ENCODE peak calls at places on chromosome 20, in five cellular contexts. One of them, this sample, is unnamed.

GRCh38 chr20:25191689-25192088 is 3.8 kb upstream of the ENTPD6 start:
- DNase-seq in upper lobe of right lung: no peak
- DNase-seq in CD8-positive, alpha-beta T cell: no peak
- DNase-seq in MM.1S: no peak
- DNase-seq in adrenal gland: peak; percentile 57
- DNase-seq in this sample: no peak

GRCh38 chr20:58714340-58714922 is 21.8 kb downstream of the NPEPL1 start:
- DNase-seq in CD8-positive, alpha-beta T cell: no peak
- DNase-seq in adrenal gland: peak; percentile 11
- DNase-seq in MM.1S: no peak
- DNase-seq in upper lobe of right lung: peak; percentile 56
- DNase-seq in this sample: no peak

GRCh38 chr20:12276011-12276673 is 358.4 kb downstream of the BTBD3 start:
- DNase-seq in adrenal gland: no peak
- DNase-seq in CD8-positive, alpha-beta T cell: no peak
- DNase-seq in upper lobe of right lung: no peak
- DNase-seq in MM.1S: peak; percentile 68
- DNase-seq in this sample: no peak

GRCh38 chr20:19903168-19903676 is 113.9 kb upstream of the NAA20 start:
- DNase-seq in MM.1S: peak; percentile 75
- DNase-seq in adrenal gland: no peak
- DNase-seq in CD8-positive, alpha-beta T cell: no peak
- DNase-seq in upper lobe of right lung: no peak
- DNase-seq in this sample: peak; percentile 44

GRCh38 chr20:36307412-36308317 is 1.5 kb downstream of the DLGAP4 start:
- DNase-seq in upper lobe of right lung: peak; percentile 50
- DNase-seq in CD8-positive, alpha-beta T cell: no peak
- DNase-seq in MM.1S: no peak
- DNase-seq in adrenal gland: no peak
- DNase-seq in this sample: peak; percentile 16

GRCh38 chr20:1328680-1329330 is at the start of gene SDCBP2:
- DNase-seq in adrenal gland: no peak
- DNase-seq in MM.1S: no peak
- DNase-seq in CD8-positive, alpha-beta T cell: no peak
- DNase-seq in upper lobe of right lung: peak; percentile 77
- DNase-seq in this sample: peak; percentile 89

GRCh38 chr20:17617868-17618672 is 48.2 kb downstream of the DSTN start:
- DNase-seq in CD8-positive, alpha-beta T cell: no peak
- DNase-seq in MM.1S: no peak
- DNase-seq in adrenal gland: peak; percentile 12
- DNase-seq in upper lobe of right lung: peak; percentile 76
- DNase-seq in this sample: peak; percentile 83

GRCh38 chr20:20904171-20904831 is 191.9 kb upstream of the RALGAPA2 start:
- DNase-seq in adrenal gland: no peak
- DNase-seq in upper lobe of right lung: no peak
- DNase-seq in CD8-positive, alpha-beta T cell: no peak
- DNase-seq in MM.1S: no peak
- DNase-seq in this sample: no peak

GRCh38 chr20:20741067-20742045 is 28.9 kb upstream of the RALGAPA2 start:
- DNase-seq in adrenal gland: no peak
- DNase-seq in upper lobe of right lung: no peak
- DNase-seq in CD8-positive, alpha-beta T cell: no peak
- DNase-seq in MM.1S: no peak
- DNase-seq in this sample: peak; percentile 56

GRCh38 chr20:10137032-10137431 is 81.6 kb upstream of the SNAP25 start:
- DNase-seq in MM.1S: no peak
- DNase-seq in upper lobe of right lung: no peak
- DNase-seq in adrenal gland: no peak
- DNase-seq in CD8-positive, alpha-beta T cell: no peak
- DNase-seq in this sample: no peak

GRCh38 chr20:37564388-37565133 is 36.9 kb upstream of the BLCAP start:
- DNase-seq in CD8-positive, alpha-beta T cell: no peak
- DNase-seq in MM.1S: peak; percentile 24
- DNase-seq in upper lobe of right lung: peak; percentile 72
- DNase-seq in adrenal gland: peak; percentile 47
- DNase-seq in this sample: peak; percentile 60

GRCh38 chr20:25077610-25078169 is 4.3 kb downstream of the VSX1 start:
- DNase-seq in adrenal gland: no peak
- DNase-seq in upper lobe of right lung: peak; percentile 86
- DNase-seq in MM.1S: no peak
- DNase-seq in CD8-positive, alpha-beta T cell: no peak
- DNase-seq in this sample: peak; percentile 49

GRCh38 chr20:25272223-25273000 is 24.5 kb downstream of the PYGB start:
- DNase-seq in MM.1S: no peak
- DNase-seq in CD8-positive, alpha-beta T cell: no peak
- DNase-seq in upper lobe of right lung: peak; percentile 36
- DNase-seq in adrenal gland: no peak
- DNase-seq in this sample: peak; percentile 9

GRCh38 chr20:10857362-10858070 is 183.7 kb upstream of the JAG1 start:
- DNase-seq in CD8-positive, alpha-beta T cell: no peak
- DNase-seq in adrenal gland: peak; percentile 25
- DNase-seq in upper lobe of right lung: no peak
- DNase-seq in MM.1S: no peak
- DNase-seq in this sample: no peak

GRCh38 chr20:44537993-44538392 is 16.1 kb upstream of the SERINC3 start:
- DNase-seq in upper lobe of right lung: no peak
- DNase-seq in MM.1S: no peak
- DNase-seq in CD8-positive, alpha-beta T cell: no peak
- DNase-seq in adrenal gland: no peak
- DNase-seq in this sample: no peak

GRCh38 chr20:41185013-41185757 is 47.8 kb downstream of the PLCG1 start:
- DNase-seq in CD8-positive, alpha-beta T cell: no peak
- DNase-seq in adrenal gland: no peak
- DNase-seq in MM.1S: no peak
- DNase-seq in upper lobe of right lung: no peak
- DNase-seq in this sample: peak; percentile 23

GRCh38 chr20:41049451-41049850 is 20.8 kb downstream of the TOP1 start:
- DNase-seq in MM.1S: no peak
- DNase-seq in upper lobe of right lung: no peak
- DNase-seq in adrenal gland: no peak
- DNase-seq in CD8-positive, alpha-beta T cell: no peak
- DNase-seq in this sample: no peak

GRCh38 chr20:62198931-62199330 is 16.1 kb downstream of the MTG2 start:
- DNase-seq in upper lobe of right lung: no peak
- DNase-seq in MM.1S: no peak
- DNase-seq in adrenal gland: no peak
- DNase-seq in CD8-positive, alpha-beta T cell: no peak
- DNase-seq in this sample: no peak

GRCh38 chr20:62704341-62704948 is 4.2 kb upstream of the NTSR1 start:
- DNase-seq in MM.1S: no peak
- DNase-seq in upper lobe of right lung: peak; percentile 77
- DNase-seq in adrenal gland: peak; percentile 84
- DNase-seq in CD8-positive, alpha-beta T cell: no peak
- DNase-seq in this sample: peak; percentile 88

GRCh38 chr20:16434087-16434664 is 139.1 kb downstream of the KIF16B start:
- DNase-seq in CD8-positive, alpha-beta T cell: no peak
- DNase-seq in upper lobe of right lung: peak; percentile 59
- DNase-seq in MM.1S: peak; percentile 57
- DNase-seq in adrenal gland: peak; percentile 29
- DNase-seq in this sample: peak; percentile 38

GRCh38 chr20:20233041-20233514 is 134.8 kb upstream of the INSM1 start:
- DNase-seq in CD8-positive, alpha-beta T cell: no peak
- DNase-seq in MM.1S: peak; percentile 95
- DNase-seq in adrenal gland: peak; percentile 21
- DNase-seq in upper lobe of right lung: no peak
- DNase-seq in this sample: no peak

GRCh38 chr20:54044156-54044555 is 26.2 kb downstream of the BCAS1 start:
- DNase-seq in adrenal gland: no peak
- DNase-seq in upper lobe of right lung: no peak
- DNase-seq in CD8-positive, alpha-beta T cell: no peak
- DNase-seq in MM.1S: no peak
- DNase-seq in this sample: no peak

GRCh38 chr20:55291251-55291650 is 714.1 kb downstream of the CBLN4 start:
- DNase-seq in MM.1S: no peak
- DNase-seq in upper lobe of right lung: no peak
- DNase-seq in adrenal gland: no peak
- DNase-seq in CD8-positive, alpha-beta T cell: no peak
- DNase-seq in this sample: no peak

GRCh38 chr20:44696315-44696714 is 18.9 kb upstream of the CCN5 start:
- DNase-seq in MM.1S: no peak
- DNase-seq in adrenal gland: no peak
- DNase-seq in upper lobe of right lung: no peak
- DNase-seq in CD8-positive, alpha-beta T cell: no peak
- DNase-seq in this sample: no peak

GRCh38 chr20:62927128-62927705 is 912 bp upstream of the DIDO1 start:
- DNase-seq in MM.1S: no peak
- DNase-seq in adrenal gland: no peak
- DNase-seq in upper lobe of right lung: no peak
- DNase-seq in CD8-positive, alpha-beta T cell: no peak
- DNase-seq in this sample: no peak

GRCh38 chr20:47785321-47785899 is at the start of gene SULF2:
- DNase-seq in upper lobe of right lung: no peak
- DNase-seq in CD8-positive, alpha-beta T cell: no peak
- DNase-seq in MM.1S: peak; percentile 60
- DNase-seq in adrenal gland: no peak
- DNase-seq in this sample: peak; percentile 32

GRCh38 chr20:24981750-24982149 is 10.8 kb downstream of the APMAP start:
- DNase-seq in upper lobe of right lung: peak; percentile 79
- DNase-seq in adrenal gland: no peak
- DNase-seq in MM.1S: no peak
- DNase-seq in CD8-positive, alpha-beta T cell: no peak
- DNase-seq in this sample: no peak

GRCh38 chr20:53658327-53658726 is 64.7 kb upstream of the ZNF217 start:
- DNase-seq in MM.1S: no peak
- DNase-seq in CD8-positive, alpha-beta T cell: no peak
- DNase-seq in adrenal gland: no peak
- DNase-seq in upper lobe of right lung: no peak
- DNase-seq in this sample: no peak

GRCh38 chr20:46458891-46459750 is 52.7 kb upstream of the ELMO2 start:
- DNase-seq in adrenal gland: peak; percentile 24
- DNase-seq in CD8-positive, alpha-beta T cell: no peak
- DNase-seq in upper lobe of right lung: peak; percentile 75
- DNase-seq in MM.1S: no peak
- DNase-seq in this sample: peak; percentile 68
- H3K4me1 ChIP-seq in adrenal gland: no peaks in the 10 kb centered on the region
- H3K4me1 ChIP-seq in CD8-positive, alpha-beta T cell: no peaks in the 10 kb centered on the region
- H3K4me1 ChIP-seq in upper lobe of right lung: no peaks in the 10 kb centered on the region
- H3K4me1 ChIP-seq in MM.1S: no peaks in the 10 kb centered on the region
- H3K4me1 ChIP-seq in this sample: peaks cover 10% of the 10 kb centered on the region

DNA sequence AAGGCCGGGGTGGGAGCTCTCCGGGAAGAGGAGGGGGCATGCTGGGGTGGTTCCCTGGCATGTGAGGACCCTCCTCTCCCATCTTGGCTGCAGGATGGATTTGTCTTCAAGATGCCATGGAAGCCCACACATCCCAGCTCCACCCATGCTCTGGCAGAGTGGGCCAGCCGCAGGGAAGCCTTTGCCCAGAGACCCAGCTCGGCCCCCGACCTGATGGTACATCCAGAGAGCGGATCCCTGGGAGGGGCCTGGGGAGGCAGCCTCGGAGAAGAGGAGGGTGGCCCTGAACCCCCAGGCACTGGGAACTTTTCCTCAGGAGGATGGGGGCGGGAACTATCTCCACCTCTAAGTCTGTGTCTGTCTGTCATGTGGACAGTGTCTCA is 4.8 kb downstream of the CDC25B start:
- DNase-seq in upper lobe of right lung: no peak
- DNase-seq in CD8-positive, alpha-beta T cell: no peak
- DNase-seq in MM.1S: no peak
- DNase-seq in adrenal gland: no peak
- DNase-seq in this sample: no peak
- H3K4me1 ChIP-seq in upper lobe of right lung: peaks cover 85% of the 10 kb centered on the region
- H3K4me1 ChIP-seq in CD8-positive, alpha-beta T cell: peaks cover 53% of the 10 kb centered on the region
- H3K4me1 ChIP-seq in MM.1S: peaks cover 23% of the 10 kb centered on the region
- H3K4me1 ChIP-seq in adrenal gland: peaks cover 24% of the 10 kb centered on the region
- H3K4me1 ChIP-seq in this sample: peaks cover 56% of the 10 kb centered on the region

GRCh38 chr20:32636821-32637220 is 36.9 kb downstream of the C20orf203 start:
- DNase-seq in CD8-positive, alpha-beta T cell: no peak
- DNase-seq in upper lobe of right lung: no peak
- DNase-seq in MM.1S: no peak
- DNase-seq in adrenal gland: no peak
- DNase-seq in this sample: no peak
- H3K4me1 ChIP-seq in CD8-positive, alpha-beta T cell: no peaks in the 10 kb centered on the region
- H3K4me1 ChIP-seq in upper lobe of right lung: no peaks in the 10 kb centered on the region
- H3K4me1 ChIP-seq in MM.1S: no peaks in the 10 kb centered on the region
- H3K4me1 ChIP-seq in adrenal gland: peaks cover 21% of the 10 kb centered on the region
- H3K4me1 ChIP-seq in this sample: no peaks in the 10 kb centered on the region

DNA sequence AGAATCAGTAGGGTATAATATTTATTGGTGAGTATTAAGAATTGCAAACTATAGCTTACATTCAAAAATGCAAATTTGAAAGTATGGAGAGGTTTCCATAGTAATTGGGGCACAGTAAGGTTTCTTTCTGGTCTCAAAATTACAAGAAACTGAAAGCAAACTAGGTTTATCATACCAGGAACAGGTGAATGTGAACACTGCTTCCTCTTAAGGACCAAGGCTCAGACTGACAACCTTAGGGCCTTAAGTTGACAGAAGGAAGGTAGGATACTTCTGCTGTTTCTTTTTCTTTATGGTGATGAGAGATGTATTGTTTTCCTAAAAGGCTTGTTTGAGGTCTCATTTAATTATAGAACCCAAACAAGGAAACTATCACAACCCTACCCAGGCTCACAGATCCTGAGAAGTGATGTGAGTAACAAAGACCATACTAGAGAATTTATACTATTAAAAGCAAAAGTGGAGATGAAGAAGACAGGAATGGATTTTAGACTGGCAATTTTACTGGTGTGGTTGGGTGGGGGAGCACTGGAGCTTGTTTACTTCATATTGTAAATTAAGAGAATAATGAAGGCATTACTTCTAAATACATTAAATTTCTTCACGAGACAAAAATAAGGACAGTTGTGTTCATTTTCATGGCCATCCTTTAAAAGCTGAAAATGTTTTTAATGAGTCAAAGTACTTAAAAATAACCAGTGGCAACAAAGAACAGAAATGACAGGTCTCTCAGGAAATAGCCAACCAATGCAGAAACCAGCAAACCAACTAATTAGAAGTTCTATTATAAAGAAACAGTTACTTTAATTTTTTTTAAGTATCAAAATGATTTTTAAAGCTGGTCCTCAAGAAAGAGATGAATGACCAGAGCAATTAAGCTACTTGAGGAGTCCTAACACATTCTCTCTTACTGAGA is 21.3 kb downstream of the STAU1 start:
- DNase-seq in CD8-positive, alpha-beta T cell: no peak
- DNase-seq in upper lobe of right lung: no peak
- DNase-seq in adrenal gland: no peak
- DNase-seq in MM.1S: peak; percentile 67
- DNase-seq in this sample: no peak
- H3K4me1 ChIP-seq in CD8-positive, alpha-beta T cell: peaks cover 34% of the 10 kb centered on the region
- H3K4me1 ChIP-seq in upper lobe of right lung: peaks cover 21% of the 10 kb centered on the region
- H3K4me1 ChIP-seq in adrenal gland: peaks cover 19% of the 10 kb centered on the region
- H3K4me1 ChIP-seq in MM.1S: peaks cover 36% of the 10 kb centered on the region
- H3K4me1 ChIP-seq in this sample: peaks cover 22% of the 10 kb centered on the region

DNA sequence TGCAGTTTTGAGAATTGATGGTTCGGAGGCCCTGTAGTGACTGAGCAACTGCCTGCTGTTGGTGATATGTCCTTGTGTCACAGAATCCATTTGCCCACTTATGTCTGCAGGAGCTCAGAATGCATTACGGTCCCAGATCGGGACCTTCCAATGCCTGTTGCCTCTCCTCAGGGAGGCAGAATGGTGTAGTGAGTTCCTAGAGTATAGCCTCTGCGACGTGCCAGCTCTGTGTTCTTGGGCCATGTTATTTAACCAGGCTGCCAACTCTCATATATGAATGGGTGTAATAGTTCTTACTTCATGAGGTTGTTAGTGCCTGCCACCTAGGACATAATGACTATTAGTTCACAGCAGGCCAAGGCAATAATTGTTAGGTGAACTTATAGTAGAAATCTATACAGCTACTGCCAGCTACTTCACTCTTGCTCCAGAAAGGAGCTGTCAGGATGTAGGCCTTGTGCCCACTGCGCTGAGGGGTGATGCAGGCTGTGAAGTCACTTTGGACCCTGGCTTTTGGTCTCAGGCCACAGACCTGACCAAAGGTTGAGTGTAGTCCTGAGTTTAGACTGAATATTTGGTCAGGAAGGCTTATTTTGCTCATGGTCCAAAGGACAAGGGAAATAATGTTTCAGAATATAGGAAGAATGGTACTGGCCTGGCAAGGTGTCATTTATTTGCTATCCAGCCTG is 82.1 kb downstream of the ASXL1 start:
- DNase-seq in upper lobe of right lung: no peak
- DNase-seq in MM.1S: no peak
- DNase-seq in adrenal gland: no peak
- DNase-seq in CD8-positive, alpha-beta T cell: no peak
- DNase-seq in this sample: peak; percentile 20
- H3K4me1 ChIP-seq in upper lobe of right lung: no peaks in the 10 kb centered on the region
- H3K4me1 ChIP-seq in MM.1S: no peaks in the 10 kb centered on the region
- H3K4me1 ChIP-seq in adrenal gland: peaks cover 19% of the 10 kb centered on the region
- H3K4me1 ChIP-seq in CD8-positive, alpha-beta T cell: peaks cover 8% of the 10 kb centered on the region
- H3K4me1 ChIP-seq in this sample: no peaks in the 10 kb centered on the region